ENCODE peak calls at places on chromosomes 4 and X, in six cellular contexts. One of them, this sample, is unnamed.

GRCh38 chrX:118627084-118627758 is 100.2 kb upstream of the IL13RA1 start:
- DNase-seq in mesenchymal stem cell: peak
- DNase-seq in neuronal stem cell: no peak
- DNase-seq in trophoblast cell: peak
- DNase-seq in H9: no peak
- DNase-seq in H1: no peak
- DNase-seq in this sample: no peak

GRCh38 chr4:94410678-94411206 is 41.0 kb upstream of the PDLIM5 start:
- DNase-seq in H1: no peak
- DNase-seq in H9: no peak
- DNase-seq in neuronal stem cell: no peak
- DNase-seq in trophoblast cell: peak
- DNase-seq in mesenchymal stem cell: peak
- DNase-seq in this sample: no peak

GRCh38 chrX:147838465-147839131 is 73.1 kb upstream of the FMR1 start:
- DNase-seq in mesenchymal stem cell: no peak
- DNase-seq in neuronal stem cell: no peak
- DNase-seq in H1: no peak
- DNase-seq in H9: no peak
- DNase-seq in trophoblast cell: peak
- DNase-seq in this sample: no peak

GRCh38 chr4:139501117-139501516 is 47.2 kb downstream of the RAB33B start:
- DNase-seq in neuronal stem cell: no peak
- DNase-seq in trophoblast cell: no peak
- DNase-seq in H9: no peak
- DNase-seq in mesenchymal stem cell: no peak
- DNase-seq in H1: no peak
- DNase-seq in this sample: no peak

GRCh38 chr4:43251760-43252317 is 359.3 kb downstream of the GRXCR1 start:
- DNase-seq in H1: no peak
- DNase-seq in mesenchymal stem cell: no peak
- DNase-seq in H9: no peak
- DNase-seq in neuronal stem cell: no peak
- DNase-seq in trophoblast cell: no peak
- DNase-seq in this sample: peak

GRCh38 chr4:48594185-48594584 is 104.1 kb downstream of the ZAR1 start:
- DNase-seq in H9: no peak
- DNase-seq in trophoblast cell: no peak
- DNase-seq in H1: no peak
- DNase-seq in mesenchymal stem cell: no peak
- DNase-seq in neuronal stem cell: peak
- DNase-seq in this sample: no peak

GRCh38 chrX:10755477-10756334 is 135.3 kb upstream of the MID1 start:
- DNase-seq in H9: peak
- DNase-seq in H1: no peak
- DNase-seq in mesenchymal stem cell: peak
- DNase-seq in trophoblast cell: peak
- DNase-seq in neuronal stem cell: peak
- DNase-seq in this sample: peak

GRCh38 chr4:185566425-185566824 is 31.1 kb upstream of the PDLIM3 start:
- DNase-seq in H9: no peak
- DNase-seq in mesenchymal stem cell: no peak
- DNase-seq in H1: no peak
- DNase-seq in neuronal stem cell: no peak
- DNase-seq in trophoblast cell: peak
- DNase-seq in this sample: no peak

GRCh38 chr4:93029774-93030173 is 726.0 kb downstream of the GRID2 start:
- DNase-seq in H1: no peak
- DNase-seq in trophoblast cell: no peak
- DNase-seq in mesenchymal stem cell: no peak
- DNase-seq in neuronal stem cell: no peak
- DNase-seq in H9: no peak
- DNase-seq in this sample: no peak

GRCh38 chrX:154458116-154458953 is at the start of gene PLXNA3:
- DNase-seq in H1: peak
- DNase-seq in mesenchymal stem cell: no peak
- DNase-seq in H9: no peak
- DNase-seq in trophoblast cell: peak
- DNase-seq in neuronal stem cell: peak
- DNase-seq in this sample: no peak

GRCh38 chrX:134908235-134908834 is 82.5 kb upstream of the SMIM10 start:
- DNase-seq in neuronal stem cell: no peak
- DNase-seq in mesenchymal stem cell: peak
- DNase-seq in trophoblast cell: peak
- DNase-seq in H1: no peak
- DNase-seq in H9: no peak
- DNase-seq in this sample: peak

GRCh38 chrX:119272882-119273806 is 37.1 kb downstream of the PGRMC1 start:
- DNase-seq in H1: peak
- DNase-seq in trophoblast cell: peak
- DNase-seq in neuronal stem cell: peak
- DNase-seq in H9: peak
- DNase-seq in mesenchymal stem cell: peak
- DNase-seq in this sample: peak

GRCh38 chr4:10347815-10348214 is 109.4 kb downstream of the ZNF518B start:
- DNase-seq in mesenchymal stem cell: no peak
- DNase-seq in H9: no peak
- DNase-seq in H1: no peak
- DNase-seq in trophoblast cell: no peak
- DNase-seq in neuronal stem cell: no peak
- DNase-seq in this sample: no peak

GRCh38 chr4:40309250-40309774 is 25.8 kb upstream of the CHRNA9 start:
- DNase-seq in neuronal stem cell: peak
- DNase-seq in H1: peak
- DNase-seq in mesenchymal stem cell: peak
- DNase-seq in H9: peak
- DNase-seq in trophoblast cell: peak
- DNase-seq in this sample: peak

GRCh38 chr4:169795585-169795984 is 37.8 kb upstream of the HPF1 start:
- DNase-seq in H1: no peak
- DNase-seq in H9: no peak
- DNase-seq in neuronal stem cell: no peak
- DNase-seq in trophoblast cell: no peak
- DNase-seq in mesenchymal stem cell: no peak
- DNase-seq in this sample: no peak

GRCh38 chrX:331145-331771 is 12.7 kb upstream of the GTPBP6 start:
- DNase-seq in H1: peak
- DNase-seq in trophoblast cell: peak
- DNase-seq in neuronal stem cell: no peak
- DNase-seq in mesenchymal stem cell: peak
- DNase-seq in H9: no peak
- DNase-seq in this sample: peak

GRCh38 chrX:68650491-68650890 is 3.0 kb downstream of the STARD8 start:
- DNase-seq in mesenchymal stem cell: peak
- DNase-seq in trophoblast cell: no peak
- DNase-seq in neuronal stem cell: no peak
- DNase-seq in H9: no peak
- DNase-seq in H1: no peak
- DNase-seq in this sample: peak

GRCh38 chr4:91734682-91735081 is 569.1 kb upstream of the GRID2 start:
- DNase-seq in trophoblast cell: peak
- DNase-seq in neuronal stem cell: no peak
- DNase-seq in H9: no peak
- DNase-seq in H1: no peak
- DNase-seq in mesenchymal stem cell: no peak
- DNase-seq in this sample: no peak

GRCh38 chr4:97142893-97143292 is 1000.4 kb downstream of the STPG2 start:
- DNase-seq in H9: no peak
- DNase-seq in trophoblast cell: no peak
- DNase-seq in H1: no peak
- DNase-seq in neuronal stem cell: no peak
- DNase-seq in mesenchymal stem cell: no peak
- DNase-seq in this sample: no peak

GRCh38 chr4:56049428-56050212 is 100.9 kb downstream of the CEP135 start:
- DNase-seq in trophoblast cell: no peak
- DNase-seq in H9: peak
- DNase-seq in mesenchymal stem cell: peak
- DNase-seq in H1: peak
- DNase-seq in neuronal stem cell: peak
- DNase-seq in this sample: no peak

GRCh38 chrX:84182521-84182920 is 5.5 kb downstream of the RPS6KA6 start:
- DNase-seq in H1: no peak
- DNase-seq in trophoblast cell: no peak
- DNase-seq in neuronal stem cell: no peak
- DNase-seq in H9: no peak
- DNase-seq in mesenchymal stem cell: no peak
- DNase-seq in this sample: no peak

GRCh38 chr4:74158561-74159396 is 861 bp downstream of the MTHFD2L start:
- DNase-seq in trophoblast cell: peak
- DNase-seq in neuronal stem cell: no peak
- DNase-seq in mesenchymal stem cell: peak
- DNase-seq in H9: no peak
- DNase-seq in H1: no peak
- DNase-seq in this sample: peak

GRCh38 chr4:102761478-102761790 is 666 bp upstream of the MANBA start:
- DNase-seq in neuronal stem cell: peak
- DNase-seq in H9: no peak
- DNase-seq in H1: no peak
- DNase-seq in trophoblast cell: no peak
- DNase-seq in mesenchymal stem cell: no peak
- DNase-seq in this sample: peak

GRCh38 chr4:30396772-30397475 is 323.2 kb upstream of the PCDH7 start:
- DNase-seq in trophoblast cell: no peak
- DNase-seq in mesenchymal stem cell: peak
- DNase-seq in H1: no peak
- DNase-seq in neuronal stem cell: peak
- DNase-seq in H9: no peak
- DNase-seq in this sample: peak

GRCh38 chr4:39514888-39515401 is 12.3 kb downstream of the UGDH start:
- DNase-seq in H1: no peak
- DNase-seq in neuronal stem cell: no peak
- DNase-seq in H9: no peak
- DNase-seq in trophoblast cell: no peak
- DNase-seq in mesenchymal stem cell: peak
- DNase-seq in this sample: peak

GRCh38 chrX:151701531-151701930 is 6.3 kb downstream of the PRRG3 start:
- DNase-seq in neuronal stem cell: no peak
- DNase-seq in trophoblast cell: no peak
- DNase-seq in H9: no peak
- DNase-seq in mesenchymal stem cell: no peak
- DNase-seq in H1: no peak
- DNase-seq in this sample: no peak

GRCh38 chrX:149198980-149199732 is 305.9 kb downstream of the IDS start:
- DNase-seq in mesenchymal stem cell: no peak
- DNase-seq in H1: no peak
- DNase-seq in H9: no peak
- DNase-seq in trophoblast cell: no peak
- DNase-seq in neuronal stem cell: no peak
- DNase-seq in this sample: no peak

DNA sequence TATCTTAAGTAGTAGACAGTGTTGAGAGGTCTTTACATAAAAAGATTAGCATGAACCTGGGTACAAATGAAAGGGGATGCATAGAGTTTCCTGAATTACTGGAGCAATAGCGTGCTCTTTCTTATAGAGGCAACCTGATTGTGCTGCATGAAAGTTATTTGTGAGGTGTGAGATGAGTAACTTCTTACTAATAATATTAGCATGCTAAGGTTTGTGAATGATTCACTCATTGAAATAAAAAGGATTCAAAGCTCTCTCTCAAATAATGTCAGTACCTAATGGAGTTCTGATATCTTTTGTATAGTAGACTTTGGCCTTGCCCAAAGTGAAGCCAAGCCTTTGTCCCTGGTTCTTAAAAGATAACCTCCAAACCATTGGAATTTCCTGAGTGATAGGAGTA is 131.0 kb upstream of the CXXC4 start:
- DNase-seq in neuronal stem cell: no peak
- DNase-seq in trophoblast cell: no peak
- DNase-seq in mesenchymal stem cell: no peak
- DNase-seq in H1: no peak
- DNase-seq in H9: no peak
- DNase-seq in this sample: no peak
- H4K91ac ChIP-seq in neuronal stem cell: no peak
- H4K91ac ChIP-seq in trophoblast cell: no peak
- H4K91ac ChIP-seq in mesenchymal stem cell: no peak
- H4K91ac ChIP-seq in H1: no peak
- H4K91ac ChIP-seq in H9: no peak
- H4K91ac ChIP-seq in this sample: no peak

GRCh38 chr4:78057600-78058560 is 757 bp downstream of the FRAS1 start:
- DNase-seq in mesenchymal stem cell: peak
- DNase-seq in trophoblast cell: peak
- DNase-seq in H9: no peak
- DNase-seq in neuronal stem cell: peak
- DNase-seq in H1: peak
- DNase-seq in this sample: peak
- H3K23ac ChIP-seq in mesenchymal stem cell: no peak
- H3K23ac ChIP-seq in trophoblast cell: no peak
- H3K23ac ChIP-seq in H9: no peak
- H3K23ac ChIP-seq in neuronal stem cell: peak
- H3K23ac ChIP-seq in H1: no peak
- H3K23ac ChIP-seq in this sample: no peak

DNA sequence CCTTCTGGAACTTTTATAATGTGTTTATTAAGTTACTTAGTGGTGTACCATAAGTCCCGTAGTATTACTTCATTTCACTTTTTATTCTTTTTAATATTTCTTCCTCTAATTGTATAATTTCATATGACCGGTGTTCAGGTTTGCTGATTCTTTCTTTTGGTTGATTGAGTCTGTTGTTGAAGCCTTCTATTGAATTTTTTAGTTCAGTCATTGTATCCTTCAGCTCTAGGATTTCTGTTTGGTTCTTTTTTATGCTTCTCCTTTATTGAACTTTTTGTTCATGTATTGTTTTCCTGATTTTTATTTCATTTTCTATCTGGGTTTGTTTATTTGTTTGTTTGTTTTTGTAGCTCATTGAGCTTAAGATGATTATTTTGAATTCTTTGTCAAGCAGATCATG is 8.8 kb downstream of the CEP44 start:
- DNase-seq in H9: no peak
- DNase-seq in H1: no peak
- DNase-seq in mesenchymal stem cell: no peak
- DNase-seq in trophoblast cell: no peak
- DNase-seq in neuronal stem cell: no peak
- DNase-seq in this sample: no peak
- H4K91ac ChIP-seq in H9: no peak
- H4K91ac ChIP-seq in H1: no peak
- H4K91ac ChIP-seq in mesenchymal stem cell: no peak
- H4K91ac ChIP-seq in trophoblast cell: no peak
- H4K91ac ChIP-seq in neuronal stem cell: no peak
- H4K91ac ChIP-seq in this sample: no peak

DNA sequence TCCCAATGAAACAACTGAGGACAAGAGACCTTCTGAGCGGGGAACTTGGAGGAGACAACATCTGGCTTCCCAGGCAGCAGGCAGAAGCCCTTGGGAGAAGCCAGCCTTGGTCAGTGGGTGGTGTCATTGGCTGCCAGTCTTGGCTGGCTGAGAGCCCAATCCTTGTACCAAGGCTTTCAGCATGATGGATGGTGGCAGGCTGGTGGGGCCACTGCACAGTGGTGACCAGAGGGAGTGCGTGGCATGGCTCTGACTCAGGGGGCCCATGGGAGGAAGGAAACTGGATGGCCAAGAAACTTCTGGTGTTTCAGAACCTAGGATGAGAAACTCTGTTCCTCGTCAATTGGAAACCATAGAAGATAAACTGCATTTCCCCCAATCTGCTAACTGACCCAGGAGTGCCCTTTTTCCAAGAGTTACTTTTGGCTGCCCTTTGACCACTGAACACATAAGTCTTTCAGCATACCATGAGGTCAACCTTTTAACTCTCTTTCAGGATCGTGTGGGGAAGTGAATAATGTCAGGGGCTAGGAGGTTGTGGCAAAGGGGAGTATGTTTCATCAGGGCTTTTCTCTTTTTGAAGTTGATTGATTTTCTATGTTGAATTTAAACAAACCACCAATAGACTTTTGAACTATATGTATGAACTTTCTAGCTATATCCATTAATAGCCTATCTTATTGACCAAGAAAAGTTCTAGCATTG is 60.9 kb downstream of the SOWAHB start:
- DNase-seq in trophoblast cell: no peak
- DNase-seq in mesenchymal stem cell: peak
- DNase-seq in neuronal stem cell: no peak
- DNase-seq in H9: no peak
- DNase-seq in H1: no peak
- DNase-seq in this sample: no peak
- H3K23ac ChIP-seq in trophoblast cell: no peak
- H3K23ac ChIP-seq in mesenchymal stem cell: no peak
- H3K23ac ChIP-seq in neuronal stem cell: no peak
- H3K23ac ChIP-seq in H9: no peak
- H3K23ac ChIP-seq in H1: no peak
- H3K23ac ChIP-seq in this sample: no peak